ENCODE peak calls at places on chromosomes 4 and X, in five cellular contexts. A is stomach; I is stimulated activated CD4-positive, alpha-beta T cell treated with anti-CD3 and anti-CD28 coated beads, Interleukin-1b, Interleukin-23, amount 100 ng/mL, for 24 hours; M is activated T-helper 1 cell treated with Interleukin-2 at 50 U/mL for 16 hours; Y is AG08396. H is an unnamed sample.

GRCh38 chr4:84849051-84849640 is 117.3 kb downstream of the WDFY3 start:
- DNase-seq in A (no peak), I (no peak), M (no peak), Y (no peak), H (no peak)

GRCh38 chrX:154374361-154375155 is at the start of gene FLNA:
- DNase-seq in A (peak), I (no peak), M (no peak), Y (no peak), H (no peak)

GRCh38 chr4:168880087-168880675 is 129.9 kb downstream of the CBR4 start:
- DNase-seq in A (no peak), I (no peak), M (no peak), Y (no peak), H (no peak)

GRCh38 chr4:8353912-8354453 is 84.4 kb downstream of the HTRA3 start:
- DNase-seq in A (no peak), I (no peak), M (no peak), Y (peak), H (no peak)

GRCh38 chrX:39725928-39726619 is 371.7 kb downstream of the BCOR start:
- DNase-seq in A (no peak), I (no peak), M (no peak), Y (peak), H (no peak)

GRCh38 chrX:37712458-37712857 is 26.9 kb downstream of the XK start:
- DNase-seq in A (no peak), I (no peak), M (no peak), Y (peak), H (no peak)

GRCh38 chr4:57094482-57095223 is 15.5 kb downstream of the IGFBP7 start:
- DNase-seq in A (no peak), I (no peak), M (no peak), Y (peak), H (no peak)

GRCh38 chr4:139951051-139951450 is 202.9 kb downstream of the MAML3 start:
- DNase-seq in A (no peak), I (no peak), M (no peak), Y (no peak), H (no peak)

GRCh38 chrX:120023259-120023658 is 54.2 kb downstream of the RHOXF2B start:
- DNase-seq in A (no peak), I (no peak), M (no peak), Y (no peak), H (no peak)

GRCh38 chr4:48112017-48112667 is 21.9 kb downstream of the TXK start:
- DNase-seq in A (no peak), I (no peak), M (no peak), Y (no peak), H (no peak)

GRCh38 chr4:126221717-126222116 is 907.0 kb downstream of the FAT4 start:
- DNase-seq in A (no peak), I (no peak), M (no peak), Y (no peak), H (no peak)

GRCh38 chr4:150569384-150569987 is 12.5 kb upstream of the MAB21L2 start:
- DNase-seq in A (no peak), I (no peak), M (no peak), Y (peak), H (no peak)

GRCh38 chr4:17055788-17056187 is 157.3 kb upstream of the LDB2 start:
- DNase-seq in A (no peak), I (no peak), M (no peak), Y (peak), H (no peak)